ENCODE peak calls at places on chromosomes 5 and 9, in six cellular contexts. One of them, this sample, is unnamed.

GRCh38 chr9:126474201-126474765 is 139.4 kb upstream of the LMX1B start:
- DNase-seq in trophoblast cell: peak; percentile 43
- DNase-seq in H9: no peak
- DNase-seq in neuronal stem cell: no peak
- DNase-seq in mesenchymal stem cell: peak; percentile 12
- DNase-seq in IMR-90: peak; percentile 56
- DNase-seq in this sample: no peak

GRCh38 chr5:21661129-21661528 is 1192.0 kb downstream of the CDH12 start:
- DNase-seq in H9: no peak
- DNase-seq in trophoblast cell: peak; percentile 47
- DNase-seq in mesenchymal stem cell: no peak
- DNase-seq in neuronal stem cell: no peak
- DNase-seq in IMR-90: peak; percentile 62
- DNase-seq in this sample: no peak

GRCh38 chr9:38715684-38716083 is 4.2 kb downstream of the FAM240B start:
- DNase-seq in H9: no peak
- DNase-seq in neuronal stem cell: no peak
- DNase-seq in trophoblast cell: no peak
- DNase-seq in IMR-90: no peak
- DNase-seq in mesenchymal stem cell: no peak
- DNase-seq in this sample: no peak

GRCh38 chr5:149448831-149449714 is 70.0 kb upstream of the IL17B start:
- DNase-seq in H9: no peak
- DNase-seq in trophoblast cell: peak; percentile 32
- DNase-seq in mesenchymal stem cell: peak; percentile 46
- DNase-seq in neuronal stem cell: no peak
- DNase-seq in IMR-90: no peak
- DNase-seq in this sample: no peak

GRCh38 chr9:81374881-81375280 is 314.5 kb downstream of the TLE1 start:
- DNase-seq in H9: no peak
- DNase-seq in neuronal stem cell: no peak
- DNase-seq in mesenchymal stem cell: peak; percentile 29
- DNase-seq in trophoblast cell: no peak
- DNase-seq in IMR-90: peak; percentile 40
- DNase-seq in this sample: no peak

GRCh38 chr5:151503999-151504398 is 56.6 kb downstream of the SLC36A1 start:
- DNase-seq in H9: no peak
- DNase-seq in mesenchymal stem cell: no peak
- DNase-seq in neuronal stem cell: no peak
- DNase-seq in trophoblast cell: no peak
- DNase-seq in IMR-90: no peak
- DNase-seq in this sample: no peak

GRCh38 chr5:169367861-169368260 is 66.9 kb upstream of the SLIT3 start:
- DNase-seq in IMR-90: no peak
- DNase-seq in H9: no peak
- DNase-seq in mesenchymal stem cell: no peak
- DNase-seq in neuronal stem cell: no peak
- DNase-seq in trophoblast cell: no peak
- DNase-seq in this sample: no peak

GRCh38 chr9:119771336-119771735 is 402.1 kb upstream of the BRINP1 start:
- DNase-seq in IMR-90: no peak
- DNase-seq in mesenchymal stem cell: no peak
- DNase-seq in H9: no peak
- DNase-seq in trophoblast cell: no peak
- DNase-seq in neuronal stem cell: no peak
- DNase-seq in this sample: no peak

GRCh38 chr5:52948418-52949076 is 40.6 kb upstream of the ITGA2 start:
- DNase-seq in IMR-90: peak; percentile 89
- DNase-seq in H9: peak; percentile 46
- DNase-seq in trophoblast cell: peak; percentile 85
- DNase-seq in mesenchymal stem cell: peak; percentile 88
- DNase-seq in neuronal stem cell: peak; percentile 50
- DNase-seq in this sample: no peak

GRCh38 chr5:179264641-179265528 is 80.4 kb downstream of the ADAMTS2 start:
- DNase-seq in trophoblast cell: no peak
- DNase-seq in mesenchymal stem cell: no peak
- DNase-seq in IMR-90: no peak
- DNase-seq in neuronal stem cell: no peak
- DNase-seq in H9: peak; percentile 28
- DNase-seq in this sample: no peak

GRCh38 chr9:94922098-94922607 is 195.7 kb downstream of the AOPEP start:
- DNase-seq in mesenchymal stem cell: peak; percentile 95
- DNase-seq in H9: no peak
- DNase-seq in neuronal stem cell: no peak
- DNase-seq in IMR-90: peak; percentile 98
- DNase-seq in trophoblast cell: peak; percentile 57
- DNase-seq in this sample: no peak

GRCh38 chr5:11174601-11175000 is 413.6 kb upstream of the DAP start:
- DNase-seq in trophoblast cell: peak; percentile 88
- DNase-seq in H9: no peak
- DNase-seq in mesenchymal stem cell: no peak
- DNase-seq in IMR-90: no peak
- DNase-seq in neuronal stem cell: no peak
- DNase-seq in this sample: no peak

GRCh38 chr9:129333961-129334743 is 156.1 kb upstream of the IER5L start:
- DNase-seq in neuronal stem cell: peak; percentile 80
- DNase-seq in trophoblast cell: peak; percentile 99
- DNase-seq in mesenchymal stem cell: peak; percentile 96
- DNase-seq in H9: peak; percentile 99
- DNase-seq in IMR-90: peak; percentile 92
- DNase-seq in this sample: peak; percentile 87

GRCh38 chr9:107487521-107488399 is 1.8 kb downstream of the KLF4 start:
- DNase-seq in neuronal stem cell: peak; percentile 69
- DNase-seq in trophoblast cell: peak; percentile 64
- DNase-seq in H9: peak; percentile 85
- DNase-seq in mesenchymal stem cell: peak; percentile 62
- DNase-seq in IMR-90: no peak
- DNase-seq in this sample: peak; percentile 84

GRCh38 chr5:10828241-10828640 is 67.2 kb upstream of the DAP start:
- DNase-seq in neuronal stem cell: no peak
- DNase-seq in mesenchymal stem cell: no peak
- DNase-seq in IMR-90: peak; percentile 58
- DNase-seq in trophoblast cell: no peak
- DNase-seq in H9: no peak
- DNase-seq in this sample: no peak

GRCh38 chr5:158979749-158980521 is 119.8 kb downstream of the EBF1 start:
- DNase-seq in mesenchymal stem cell: peak; percentile 33
- DNase-seq in trophoblast cell: no peak
- DNase-seq in neuronal stem cell: no peak
- DNase-seq in IMR-90: peak; percentile 29
- DNase-seq in H9: no peak
- DNase-seq in this sample: no peak

GRCh38 chr9:38226491-38226951 is 157.5 kb upstream of the SHB start:
- DNase-seq in H9: peak; percentile 50
- DNase-seq in trophoblast cell: peak; percentile 89
- DNase-seq in neuronal stem cell: no peak
- DNase-seq in IMR-90: peak; percentile 4
- DNase-seq in mesenchymal stem cell: no peak
- DNase-seq in this sample: no peak

GRCh38 chr5:54217826-54218503 is 92.4 kb downstream of the ARL15 start:
- DNase-seq in mesenchymal stem cell: peak; percentile 75
- DNase-seq in trophoblast cell: peak; percentile 79
- DNase-seq in neuronal stem cell: peak; percentile 72
- DNase-seq in IMR-90: peak; percentile 82
- DNase-seq in H9: no peak
- DNase-seq in this sample: no peak

GRCh38 chr5:56522972-56523371 is 289.8 kb upstream of the ANKRD55 start:
- DNase-seq in H9: no peak
- DNase-seq in mesenchymal stem cell: peak; percentile 55
- DNase-seq in neuronal stem cell: no peak
- DNase-seq in IMR-90: peak; percentile 24
- DNase-seq in trophoblast cell: peak; percentile 29
- DNase-seq in this sample: no peak

GRCh38 chr9:114093031-114093471 is 6.0 kb downstream of the KIF12 start:
- DNase-seq in mesenchymal stem cell: no peak
- DNase-seq in H9: peak; percentile 11
- DNase-seq in neuronal stem cell: no peak
- DNase-seq in trophoblast cell: no peak
- DNase-seq in IMR-90: no peak
- DNase-seq in this sample: no peak

GRCh38 chr9:78811562-78812276 is 514.8 kb downstream of the PSAT1 start:
- DNase-seq in trophoblast cell: no peak
- DNase-seq in mesenchymal stem cell: no peak
- DNase-seq in IMR-90: peak; percentile 61
- DNase-seq in H9: no peak
- DNase-seq in neuronal stem cell: no peak
- DNase-seq in this sample: no peak

GRCh38 chr5:147906326-147907095 is at the start of gene C5orf46:
- DNase-seq in IMR-90: peak; percentile 57
- DNase-seq in H9: no peak
- DNase-seq in trophoblast cell: peak; percentile 86
- DNase-seq in neuronal stem cell: no peak
- DNase-seq in mesenchymal stem cell: peak; percentile 47
- DNase-seq in this sample: no peak

GRCh38 chr5:173242675-173243085 is 7.7 kb upstream of the NKX2-5 start:
- DNase-seq in IMR-90: no peak
- DNase-seq in neuronal stem cell: no peak
- DNase-seq in trophoblast cell: no peak
- DNase-seq in H9: peak; percentile 77
- DNase-seq in mesenchymal stem cell: peak; percentile 49
- DNase-seq in this sample: peak; percentile 72

GRCh38 chr5:1801061-1801953 is at the start of gene NDUFS6:
- DNase-seq in H9: peak; percentile 76
- DNase-seq in mesenchymal stem cell: peak; percentile 65
- DNase-seq in neuronal stem cell: peak; percentile 79
- DNase-seq in trophoblast cell: peak; percentile 92
- DNase-seq in IMR-90: peak; percentile 55
- DNase-seq in this sample: peak; percentile 85

GRCh38 chr5:179618923-179619554 is 4.4 kb downstream of the HNRNPH1 start:
- DNase-seq in H9: no peak
- DNase-seq in neuronal stem cell: no peak
- DNase-seq in mesenchymal stem cell: no peak
- DNase-seq in IMR-90: no peak
- DNase-seq in trophoblast cell: peak; percentile 3
- DNase-seq in this sample: no peak

GRCh38 chr9:93574900-93575705 is 1.3 kb upstream of the PHF2 start:
- DNase-seq in H9: no peak
- DNase-seq in trophoblast cell: no peak
- DNase-seq in IMR-90: no peak
- DNase-seq in mesenchymal stem cell: no peak
- DNase-seq in neuronal stem cell: no peak
- DNase-seq in this sample: no peak

GRCh38 chr9:96777539-96777864 is 385 bp downstream of the ZNF510 start:
- DNase-seq in IMR-90: no peak
- DNase-seq in trophoblast cell: no peak
- DNase-seq in neuronal stem cell: no peak
- DNase-seq in mesenchymal stem cell: no peak
- DNase-seq in H9: no peak
- DNase-seq in this sample: no peak

GRCh38 chr9:134065720-134066419 is 2.0 kb downstream of the BRD3 start:
- DNase-seq in mesenchymal stem cell: peak; percentile 81
- DNase-seq in IMR-90: peak; percentile 66
- DNase-seq in H9: peak; percentile 28
- DNase-seq in neuronal stem cell: no peak
- DNase-seq in trophoblast cell: peak; percentile 50
- DNase-seq in this sample: no peak

GRCh38 chr5:133610489-133611356 is 1.6 kb downstream of the FSTL4 start:
- DNase-seq in IMR-90: no peak
- DNase-seq in trophoblast cell: peak; percentile 82
- DNase-seq in H9: peak; percentile 80
- DNase-seq in neuronal stem cell: peak; percentile 74
- DNase-seq in mesenchymal stem cell: peak; percentile 10
- DNase-seq in this sample: no peak

GRCh38 chr5:142872795-142873194 is 102.6 kb downstream of the ARHGAP26 start:
- DNase-seq in neuronal stem cell: no peak
- DNase-seq in IMR-90: peak; percentile 65
- DNase-seq in trophoblast cell: peak; percentile 58
- DNase-seq in H9: no peak
- DNase-seq in mesenchymal stem cell: peak; percentile 36
- DNase-seq in this sample: no peak

GRCh38 chr5:174324680-174325079 is 279.2 kb downstream of the NSG2 start:
- DNase-seq in H9: no peak
- DNase-seq in mesenchymal stem cell: no peak
- DNase-seq in IMR-90: peak; percentile 29
- DNase-seq in neuronal stem cell: no peak
- DNase-seq in trophoblast cell: no peak
- DNase-seq in this sample: no peak

DNA sequence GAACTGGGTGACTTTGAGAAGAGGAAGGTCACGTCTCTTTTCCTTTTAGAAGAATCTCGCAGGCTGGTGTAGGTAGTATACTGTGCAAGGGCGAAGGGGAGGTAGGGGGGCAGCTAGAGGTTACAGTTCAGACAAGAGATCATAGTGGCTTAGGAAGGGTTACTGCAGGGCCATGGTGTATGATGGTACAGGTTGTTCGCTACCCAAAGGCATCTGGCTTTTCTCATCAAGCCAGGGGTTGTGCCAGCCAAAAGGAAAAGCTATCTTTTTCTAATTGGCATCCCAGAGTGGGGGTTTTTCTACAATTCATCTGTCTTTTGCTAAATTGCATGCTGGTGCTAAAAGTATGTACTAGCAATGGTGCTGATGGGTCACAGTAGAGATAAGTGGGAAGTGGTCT is 22.8 kb downstream of the MAMDC2 start:
- DNase-seq in neuronal stem cell: no peak
- DNase-seq in IMR-90: no peak
- DNase-seq in trophoblast cell: no peak
- DNase-seq in mesenchymal stem cell: no peak
- DNase-seq in H9: no peak
- DNase-seq in this sample: no peak
- H4K91ac ChIP-seq in neuronal stem cell: no peak overlapping the region
- H4K91ac ChIP-seq in IMR-90: no peak overlapping the region
- H4K91ac ChIP-seq in trophoblast cell: no peak overlapping the region
- H4K91ac ChIP-seq in mesenchymal stem cell: no peak overlapping the region
- H4K91ac ChIP-seq in H9: no peak overlapping the region
- H4K91ac ChIP-seq in this sample: no peak overlapping the region

GRCh38 chr5:134763221-134763620 is 4.6 kb downstream of the DDX46 start:
- DNase-seq in neuronal stem cell: no peak
- DNase-seq in H9: no peak
- DNase-seq in mesenchymal stem cell: no peak
- DNase-seq in IMR-90: no peak
- DNase-seq in trophoblast cell: no peak
- DNase-seq in this sample: no peak

GRCh38 chr5:134758504-134759341 is at the start of gene DDX46:
- DNase-seq in mesenchymal stem cell: peak; percentile 95
- DNase-seq in H9: peak; percentile 96
- DNase-seq in trophoblast cell: peak; percentile 97
- DNase-seq in neuronal stem cell: peak; percentile 90
- DNase-seq in IMR-90: peak; percentile 88
- DNase-seq in this sample: peak; percentile 97

GRCh38 chr5:134758176-134758503 is 439 bp upstream of the DDX46 start:
- DNase-seq in neuronal stem cell: no peak
- DNase-seq in trophoblast cell: no peak
- DNase-seq in IMR-90: no peak
- DNase-seq in mesenchymal stem cell: no peak
- DNase-seq in H9: no peak
- DNase-seq in this sample: no peak
- H4K91ac ChIP-seq in neuronal stem cell: no peak overlapping the region
- H4K91ac ChIP-seq in trophoblast cell: no peak overlapping the region
- H4K91ac ChIP-seq in IMR-90: peak overlapping the region; percentile 74
- H4K91ac ChIP-seq in mesenchymal stem cell: no peak overlapping the region
- H4K91ac ChIP-seq in H9: no peak overlapping the region
- H4K91ac ChIP-seq in this sample: no peak overlapping the region

GRCh38 chr5:16313761-16314160 is 134.2 kb upstream of the MARCHF11 start:
- DNase-seq in mesenchymal stem cell: no peak
- DNase-seq in H9: no peak
- DNase-seq in IMR-90: no peak
- DNase-seq in trophoblast cell: no peak
- DNase-seq in neuronal stem cell: no peak
- DNase-seq in this sample: no peak
- H4K91ac ChIP-seq in mesenchymal stem cell: no peak overlapping the region
- H4K91ac ChIP-seq in H9: no peak overlapping the region
- H4K91ac ChIP-seq in IMR-90: no peak overlapping the region
- H4K91ac ChIP-seq in trophoblast cell: no peak overlapping the region
- H4K91ac ChIP-seq in neuronal stem cell: no peak overlapping the region
- H4K91ac ChIP-seq in this sample: no peak overlapping the region

GRCh38 chr9:5593904-5594303 is 35.0 kb upstream of the RIC1 start:
- DNase-seq in mesenchymal stem cell: no peak
- DNase-seq in H9: no peak
- DNase-seq in neuronal stem cell: no peak
- DNase-seq in IMR-90: no peak
- DNase-seq in trophoblast cell: no peak
- DNase-seq in this sample: no peak
- H4K91ac ChIP-seq in mesenchymal stem cell: no peak overlapping the region
- H4K91ac ChIP-seq in H9: no peak overlapping the region
- H4K91ac ChIP-seq in neuronal stem cell: no peak overlapping the region
- H4K91ac ChIP-seq in IMR-90: no peak overlapping the region
- H4K91ac ChIP-seq in trophoblast cell: no peak overlapping the region
- H4K91ac ChIP-seq in this sample: no peak overlapping the region